ENCODE peak calls at places on chromosomes 12 and 14, in nine cellular contexts. B is body of pancreas, U is astrocyte, Y is HFFc6, D is kidney epithelial cell, C is AG09309, G is cardiac muscle cell, T is neural crest cell, R is nephron progenitor cell. A is an unnamed sample.

GRCh38 chr12:62642509-62642908 is 175.9 kb downstream of the MON2 start:
- DNase-seq in Y (no peak), T (no peak), B (no peak), U (no peak), C (no peak), G (no peak), R (no peak), D (no peak), A (no peak)

GRCh38 chr14:78836777-78837176 is 666.6 kb downstream of the NRXN3 start:
- DNase-seq in G (peak; percentile 90), C (peak; percentile 10), Y (peak; percentile 48), U (peak; percentile 48), B (peak; percentile 60), R (peak; percentile 71), D (peak; percentile 18), T (peak; percentile 72), A (peak; percentile 46)

GRCh38 chr14:36658091-36659009 is 3.3 kb upstream of the PAX9 start:
- DNase-seq in C (no peak), U (no peak), Y (no peak), R (peak; percentile 65), D (no peak), T (no peak), G (no peak), B (no peak), A (peak; percentile 19)

GRCh38 chr12:22083167-22083566 is 37.1 kb downstream of the CMAS start:
- DNase-seq in R (no peak), T (no peak), C (no peak), G (peak; percentile 12), B (no peak), D (no peak), Y (peak; percentile 7), U (peak; percentile 19), A (no peak)

GRCh38 chr12:25025260-25025659 is 76.4 kb upstream of the BCAT1 start:
- DNase-seq in U (no peak), G (peak; percentile 4), D (no peak), T (no peak), C (no peak), Y (no peak), B (no peak), R (no peak), A (no peak)

GRCh38 chr12:13631873-13632272 is 349.5 kb downstream of the GRIN2B start:
- DNase-seq in G (no peak), T (no peak), B (no peak), R (no peak), C (no peak), U (no peak), Y (no peak), D (no peak), A (no peak)

GRCh38 chr12:93514853-93515252 is 47.5 kb downstream of the MRPL42 start:
- DNase-seq in G (no peak), D (no peak), C (peak; percentile 8), R (no peak), T (no peak), Y (peak; percentile 54), B (no peak), U (peak; percentile 77), A (no peak)

GRCh38 chr14:66078031-66078430 is 408.1 kb upstream of the CCDC196 start:
- DNase-seq in C (no peak), T (no peak), Y (no peak), G (no peak), B (no peak), U (no peak), R (no peak), D (no peak), A (no peak)

GRCh38 chr14:105529506-105530445 is 3.4 kb downstream of the TMEM121 start:
- DNase-seq in U (no peak), R (no peak), Y (no peak), D (no peak), T (no peak), C (no peak), G (no peak), B (no peak), A (no peak)

GRCh38 chr12:101436146-101436545 is 28.6 kb upstream of the ARL1 start:
- DNase-seq in T (no peak), G (no peak), C (no peak), R (no peak), B (no peak), D (no peak), U (no peak), Y (no peak), A (no peak)

GRCh38 chr14:59882957-59883356 is 12.4 kb upstream of the RTN1 start:
- DNase-seq in R (no peak), U (no peak), D (no peak), T (no peak), G (no peak), C (no peak), B (no peak), Y (no peak), A (no peak)

GRCh38 chr14:31441273-31442110 is 15.8 kb downstream of the DTD2 start:
- DNase-seq in R (no peak), G (no peak), D (no peak), Y (peak; percentile 78), B (no peak), U (peak; percentile 92), T (no peak), C (peak; percentile 70), A (no peak)

GRCh38 chr14:26960049-26960688 is 362.3 kb upstream of the NOVA1 start:
- DNase-seq in C (no peak), U (no peak), T (no peak), B (no peak), G (no peak), D (no peak), R (no peak), Y (no peak), A (peak; percentile 9)

GRCh38 chr12:98188649-98189048 is 326.7 kb upstream of the TMPO start:
- DNase-seq in T (no peak), U (peak; percentile 53), D (no peak), G (no peak), C (no peak), B (no peak), Y (no peak), R (no peak), A (no peak)

GRCh38 chr12:12097821-12098688 is 27.3 kb downstream of the BCL2L14 start:
- DNase-seq in C (no peak), B (no peak), T (no peak), G (no peak), D (no peak), R (no peak), U (peak; percentile 50), Y (no peak), A (no peak)

GRCh38 chr12:64781374-64782029 is 22.3 kb upstream of the GNS start:
- DNase-seq in C (no peak), R (no peak), U (no peak), D (no peak), B (peak; percentile 69), G (no peak), T (no peak), Y (no peak), A (no peak)

GRCh38 chr14:64823305-64823985 is 56.3 kb downstream of the SPTB start:
- DNase-seq in G (peak; percentile 89), R (peak; percentile 83), B (peak; percentile 82), U (peak; percentile 46), C (no peak), D (no peak), T (peak; percentile 71), Y (peak; percentile 68), A (peak; percentile 70)

GRCh38 chr12:4797096-4797495 is 76.9 kb downstream of the GALNT8 start:
- DNase-seq in G (no peak), D (no peak), U (no peak), Y (no peak), R (no peak), T (no peak), C (no peak), B (no peak), A (no peak)

GRCh38 chr12:27622436-27623185 is 73.6 kb upstream of the REP15 start:
- DNase-seq in B (no peak), C (no peak), Y (peak; percentile 39), T (no peak), G (no peak), U (peak; percentile 64), D (peak; percentile 29), R (no peak), A (no peak)

DNA sequence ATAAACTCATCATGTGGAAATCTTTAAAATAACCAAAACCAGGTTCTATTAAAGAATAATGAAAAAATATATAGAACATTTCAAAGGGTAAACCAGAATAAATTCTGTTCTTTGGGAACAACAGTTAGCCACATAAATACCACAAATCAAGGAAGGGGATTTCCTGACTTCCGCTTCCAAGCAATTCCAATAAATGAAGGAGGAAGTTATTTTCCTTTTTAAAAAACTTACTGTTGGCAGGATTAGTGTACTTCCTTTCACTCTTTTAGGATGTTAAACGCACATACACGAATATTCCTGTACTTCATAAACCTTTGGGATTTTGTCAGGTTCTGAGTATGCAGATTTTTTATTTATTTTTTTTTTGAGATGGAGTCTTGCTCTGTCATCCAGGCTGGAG is 13.7 kb upstream of the LIMA1 start:
- DNase-seq in Y (no peak), B (no peak), D (no peak), U (no peak), R (no peak), T (no peak), C (no peak), G (no peak), A (no peak)
- TF ChIP-seq CTCF in Y (no peak), B (no peak), D (no peak), U (no peak), R (no peak), T (no peak), C (no peak), G (no peak), A (no peak)

GRCh38 chr14:86462193-86462592 is 932.2 kb downstream of the FLRT2 start:
- DNase-seq in Y (peak; percentile 32), T (no peak), C (no peak), D (no peak), U (no peak), G (peak; percentile 13), R (no peak), B (peak; percentile 45), A (no peak)
- TF ChIP-seq CTCF in Y (peak; percentile 77), T (peak; percentile 52), C (peak; percentile 48), D (peak; percentile 52), U (no peak), G (peak; percentile 50), R (peak; percentile 12), B (peak; percentile 42), A (peak; percentile 30)

DNA sequence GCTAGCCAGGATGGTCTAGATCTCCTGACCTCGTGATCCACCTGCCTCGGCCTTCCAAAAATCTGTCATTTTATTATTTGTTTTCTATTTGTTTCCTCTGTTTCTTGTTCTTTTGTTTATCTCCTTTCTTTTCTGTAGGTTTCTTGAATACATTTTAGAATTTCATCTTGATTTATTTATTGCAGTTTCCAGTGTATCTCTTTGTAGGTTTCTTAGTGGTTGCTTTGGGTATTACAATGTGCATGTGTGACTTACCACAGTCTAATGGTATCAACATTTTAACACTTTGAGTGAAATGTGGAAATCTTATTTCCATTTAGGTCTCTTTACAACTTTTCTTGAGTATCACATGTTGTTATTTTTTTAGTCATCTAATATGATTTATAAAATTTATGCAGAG is 29.9 kb upstream of the MUCL1 start:
- DNase-seq in U (no peak), Y (no peak), C (no peak), R (no peak), G (no peak), T (no peak), B (no peak), D (no peak), A (no peak)
- TF ChIP-seq CTCF in U (no peak), Y (peak; percentile 65), C (no peak), R (peak; percentile 34), G (no peak), T (peak; percentile 58), B (no peak), D (peak; percentile 23), A (peak; percentile 51)

DNA sequence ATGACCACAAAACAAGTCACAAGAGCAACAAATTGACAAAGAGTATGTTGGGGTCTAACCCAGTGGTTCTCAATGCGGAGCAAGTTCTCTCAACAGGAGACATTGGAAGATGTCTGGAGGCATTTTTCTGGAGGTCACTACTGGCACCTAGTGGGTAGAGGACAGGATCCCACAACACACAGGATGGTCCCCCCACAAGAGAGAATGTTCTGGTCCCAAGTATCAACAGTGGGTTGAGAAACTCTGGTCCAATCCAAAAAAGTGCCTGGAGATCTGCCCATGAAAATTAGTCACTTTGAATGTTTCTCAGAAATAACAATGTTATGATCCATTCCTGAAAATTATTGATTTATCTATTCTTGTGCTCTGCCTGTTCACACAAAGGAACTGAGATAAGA is 3.3 kb downstream of the SSH1 start:
- DNase-seq in T (no peak), Y (peak; percentile 92), R (no peak), D (no peak), G (no peak), U (peak; percentile 93), C (peak; percentile 88), B (peak; percentile 48), A (no peak)
- TF ChIP-seq CTCF in T (no peak), Y (peak; percentile 71), R (no peak), D (peak; percentile 41), G (peak; percentile 50), U (peak; percentile 44), C (peak; percentile 50), B (no peak), A (no peak)